ENCODE peak calls at places on chromosomes 7 and 10, in five cellular contexts. One of them, this sample, is unnamed.

GRCh38 chr7:21767300-21767900 is 178.3 kb downstream of the CDCA7L start:
- DNase-seq in HL-60: peak
- DNase-seq in heart left ventricle: peak
- DNase-seq in CD4-positive, CD25-positive, alpha-beta regulatory T cell: peak
- DNase-seq in astrocyte: peak
- DNase-seq in this sample: no peak

GRCh38 chr7:109901916-109902315 is 1189.0 kb upstream of the LRRN3 start:
- DNase-seq in HL-60: no peak
- DNase-seq in heart left ventricle: no peak
- DNase-seq in CD4-positive, CD25-positive, alpha-beta regulatory T cell: no peak
- DNase-seq in astrocyte: peak
- DNase-seq in this sample: no peak

GRCh38 chr10:30639946-30640786 is 10.6 kb upstream of the LYZL2 start:
- DNase-seq in HL-60: peak
- DNase-seq in heart left ventricle: no peak
- DNase-seq in CD4-positive, CD25-positive, alpha-beta regulatory T cell: peak
- DNase-seq in astrocyte: peak
- DNase-seq in this sample: no peak

GRCh38 chr10:5811387-5811821 is 1.8 kb downstream of the GDI2 start:
- DNase-seq in HL-60: no peak
- DNase-seq in heart left ventricle: no peak
- DNase-seq in CD4-positive, CD25-positive, alpha-beta regulatory T cell: peak
- DNase-seq in astrocyte: peak
- DNase-seq in this sample: no peak

GRCh38 chr7:19681596-19681995 is 27.2 kb downstream of the POLR1F start:
- DNase-seq in HL-60: no peak
- DNase-seq in heart left ventricle: no peak
- DNase-seq in CD4-positive, CD25-positive, alpha-beta regulatory T cell: no peak
- DNase-seq in astrocyte: no peak
- DNase-seq in this sample: no peak

GRCh38 chr7:112646787-112647186 is 143.4 kb downstream of the TMEM168 start:
- DNase-seq in HL-60: no peak
- DNase-seq in heart left ventricle: no peak
- DNase-seq in CD4-positive, CD25-positive, alpha-beta regulatory T cell: no peak
- DNase-seq in astrocyte: no peak
- DNase-seq in this sample: no peak

GRCh38 chr10:72277340-72277995 is 3.7 kb downstream of the DDIT4 start:
- DNase-seq in HL-60: no peak
- DNase-seq in heart left ventricle: no peak
- DNase-seq in CD4-positive, CD25-positive, alpha-beta regulatory T cell: no peak
- DNase-seq in astrocyte: no peak
- DNase-seq in this sample: no peak

GRCh38 chr7:128358233-128358632 is 3.3 kb downstream of the PRRT4 start:
- DNase-seq in HL-60: peak
- DNase-seq in heart left ventricle: no peak
- DNase-seq in CD4-positive, CD25-positive, alpha-beta regulatory T cell: no peak
- DNase-seq in astrocyte: no peak
- DNase-seq in this sample: no peak

GRCh38 chr10:34651381-34651780 is 163.7 kb downstream of the PARD3 start:
- DNase-seq in HL-60: no peak
- DNase-seq in heart left ventricle: no peak
- DNase-seq in CD4-positive, CD25-positive, alpha-beta regulatory T cell: no peak
- DNase-seq in astrocyte: no peak
- DNase-seq in this sample: no peak

GRCh38 chr10:14688606-14689005 is 86.1 kb downstream of the FAM107B start:
- DNase-seq in HL-60: no peak
- DNase-seq in heart left ventricle: peak
- DNase-seq in CD4-positive, CD25-positive, alpha-beta regulatory T cell: no peak
- DNase-seq in astrocyte: peak
- DNase-seq in this sample: no peak

GRCh38 chr7:17946591-17946990 is 6.3 kb upstream of the SNX13 start:
- DNase-seq in HL-60: no peak
- DNase-seq in heart left ventricle: no peak
- DNase-seq in CD4-positive, CD25-positive, alpha-beta regulatory T cell: peak
- DNase-seq in astrocyte: no peak
- DNase-seq in this sample: no peak

GRCh38 chr10:28595618-28596017 is 62.7 kb downstream of the WAC start:
- DNase-seq in HL-60: no peak
- DNase-seq in heart left ventricle: no peak
- DNase-seq in CD4-positive, CD25-positive, alpha-beta regulatory T cell: no peak
- DNase-seq in astrocyte: peak
- DNase-seq in this sample: no peak

GRCh38 chr10:79562135-79562756 is 2.0 kb upstream of the SFTPA2 start:
- DNase-seq in HL-60: peak
- DNase-seq in heart left ventricle: peak
- DNase-seq in CD4-positive, CD25-positive, alpha-beta regulatory T cell: peak
- DNase-seq in astrocyte: peak
- DNase-seq in this sample: peak

GRCh38 chr10:34641913-34642558 is 173.1 kb downstream of the PARD3 start:
- DNase-seq in HL-60: no peak
- DNase-seq in heart left ventricle: no peak
- DNase-seq in CD4-positive, CD25-positive, alpha-beta regulatory T cell: no peak
- DNase-seq in astrocyte: no peak
- DNase-seq in this sample: no peak

GRCh38 chr7:56028942-56029630 is 22.2 kb downstream of the PSPH start:
- DNase-seq in HL-60: no peak
- DNase-seq in heart left ventricle: no peak
- DNase-seq in CD4-positive, CD25-positive, alpha-beta regulatory T cell: no peak
- DNase-seq in astrocyte: peak
- DNase-seq in this sample: no peak

GRCh38 chr7:47783456-47784240 is 164.6 kb downstream of the PKD1L1 start:
- DNase-seq in HL-60: no peak
- DNase-seq in heart left ventricle: peak
- DNase-seq in CD4-positive, CD25-positive, alpha-beta regulatory T cell: no peak
- DNase-seq in astrocyte: peak
- DNase-seq in this sample: no peak

GRCh38 chr7:134823400-134823799 is 44.0 kb downstream of the CALD1 start:
- DNase-seq in HL-60: no peak
- DNase-seq in heart left ventricle: no peak
- DNase-seq in CD4-positive, CD25-positive, alpha-beta regulatory T cell: no peak
- DNase-seq in astrocyte: peak
- DNase-seq in this sample: no peak

GRCh38 chr10:48453451-48454301 is 147.2 kb downstream of the MAPK8 start:
- DNase-seq in HL-60: no peak
- DNase-seq in heart left ventricle: no peak
- DNase-seq in CD4-positive, CD25-positive, alpha-beta regulatory T cell: no peak
- DNase-seq in astrocyte: no peak
- DNase-seq in this sample: no peak

GRCh38 chr7:96589038-96589437 is 120.6 kb downstream of the SEM1 start:
- DNase-seq in HL-60: no peak
- DNase-seq in heart left ventricle: no peak
- DNase-seq in CD4-positive, CD25-positive, alpha-beta regulatory T cell: no peak
- DNase-seq in astrocyte: no peak
- DNase-seq in this sample: no peak

GRCh38 chr7:110486549-110486948 is 604.4 kb upstream of the LRRN3 start:
- DNase-seq in HL-60: no peak
- DNase-seq in heart left ventricle: no peak
- DNase-seq in CD4-positive, CD25-positive, alpha-beta regulatory T cell: no peak
- DNase-seq in astrocyte: no peak
- DNase-seq in this sample: no peak

GRCh38 chr7:28037220-28038010 is 143.2 kb downstream of the JAZF1 start:
- DNase-seq in HL-60: no peak
- DNase-seq in heart left ventricle: no peak
- DNase-seq in CD4-positive, CD25-positive, alpha-beta regulatory T cell: peak
- DNase-seq in astrocyte: peak
- DNase-seq in this sample: no peak

GRCh38 chr10:99172130-99172738 is 63.4 kb downstream of the HPSE2 start:
- DNase-seq in HL-60: peak
- DNase-seq in heart left ventricle: no peak
- DNase-seq in CD4-positive, CD25-positive, alpha-beta regulatory T cell: peak
- DNase-seq in astrocyte: no peak
- DNase-seq in this sample: no peak

GRCh38 chr7:42931447-42931833 is 534 bp downstream of the PSMA2 start:
- DNase-seq in HL-60: no peak
- DNase-seq in heart left ventricle: no peak
- DNase-seq in CD4-positive, CD25-positive, alpha-beta regulatory T cell: peak
- DNase-seq in astrocyte: no peak
- DNase-seq in this sample: no peak

GRCh38 chr7:137670521-137671064 is 176.2 kb downstream of the DGKI start:
- DNase-seq in HL-60: no peak
- DNase-seq in heart left ventricle: no peak
- DNase-seq in CD4-positive, CD25-positive, alpha-beta regulatory T cell: no peak
- DNase-seq in astrocyte: peak
- DNase-seq in this sample: no peak

GRCh38 chr10:93493162-93493561 is 3.2 kb upstream of the CEP55 start:
- DNase-seq in HL-60: no peak
- DNase-seq in heart left ventricle: no peak
- DNase-seq in CD4-positive, CD25-positive, alpha-beta regulatory T cell: no peak
- DNase-seq in astrocyte: no peak
- DNase-seq in this sample: no peak

GRCh38 chr7:86925221-86925620 is 134.2 kb downstream of the ELAPOR2 start:
- DNase-seq in HL-60: no peak
- DNase-seq in heart left ventricle: no peak
- DNase-seq in CD4-positive, CD25-positive, alpha-beta regulatory T cell: no peak
- DNase-seq in astrocyte: no peak
- DNase-seq in this sample: no peak

GRCh38 chr10:114100848-114101741 is 57.4 kb downstream of the ADRB1 start:
- DNase-seq in HL-60: no peak
- DNase-seq in heart left ventricle: peak
- DNase-seq in CD4-positive, CD25-positive, alpha-beta regulatory T cell: no peak
- DNase-seq in astrocyte: peak
- DNase-seq in this sample: no peak

DNA sequence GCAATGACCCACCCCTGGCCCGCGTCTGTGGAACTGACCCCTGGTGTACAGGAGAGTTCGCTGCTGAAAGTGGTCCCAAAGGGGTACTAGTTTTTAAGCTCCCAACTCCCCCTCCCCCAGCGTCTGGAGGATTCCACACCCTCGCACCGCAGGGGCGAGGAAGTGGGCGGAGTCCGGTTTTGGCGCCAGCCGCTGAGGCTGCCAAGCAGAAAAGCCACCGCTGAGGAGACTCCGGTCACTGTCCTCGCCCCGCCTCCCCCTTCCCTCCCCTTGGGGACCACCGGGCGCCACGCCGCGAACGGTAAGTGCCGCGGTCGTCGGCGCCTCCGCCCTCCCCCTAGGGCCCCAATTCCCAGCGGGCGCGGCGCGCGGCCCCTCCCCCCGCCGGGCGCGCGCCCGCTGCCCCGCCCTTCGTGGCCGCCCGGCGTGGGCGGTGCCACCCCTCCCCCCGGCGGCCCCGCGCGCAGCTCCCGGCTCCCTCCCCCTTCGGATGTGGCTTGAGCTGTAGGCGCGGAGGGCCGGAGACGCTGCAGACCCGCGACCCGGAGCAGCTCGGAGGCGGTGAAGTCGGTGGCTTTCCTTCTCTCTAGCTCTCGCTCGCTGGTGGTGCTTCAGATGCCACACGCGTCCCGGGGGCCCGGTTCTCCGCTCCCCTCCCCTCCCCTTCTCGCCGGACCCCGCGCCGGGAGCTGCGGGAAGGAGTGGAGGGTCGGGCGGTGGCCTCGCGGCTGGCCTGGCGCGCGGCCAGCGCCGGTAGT is at the start of gene CBX3:
- DNase-seq in HL-60: peak
- DNase-seq in heart left ventricle: peak
- DNase-seq in CD4-positive, CD25-positive, alpha-beta regulatory T cell: peak
- DNase-seq in astrocyte: peak
- DNase-seq in this sample: peak
- H3K4me3 ChIP-seq in HL-60: peak
- H3K4me3 ChIP-seq in heart left ventricle: peak
- H3K4me3 ChIP-seq in CD4-positive, CD25-positive, alpha-beta regulatory T cell: peak
- H3K4me3 ChIP-seq in astrocyte: peak
- H3K4me3 ChIP-seq in this sample: peak

GRCh38 chr7:143285454-143285756 is 647 bp downstream of the TMEM139 start:
- DNase-seq in HL-60: no peak
- DNase-seq in heart left ventricle: no peak
- DNase-seq in CD4-positive, CD25-positive, alpha-beta regulatory T cell: no peak
- DNase-seq in astrocyte: no peak
- DNase-seq in this sample: no peak
- H3K4me3 ChIP-seq in HL-60: no peak
- H3K4me3 ChIP-seq in heart left ventricle: peak
- H3K4me3 ChIP-seq in CD4-positive, CD25-positive, alpha-beta regulatory T cell: no peak
- H3K4me3 ChIP-seq in astrocyte: no peak
- H3K4me3 ChIP-seq in this sample: no peak

DNA sequence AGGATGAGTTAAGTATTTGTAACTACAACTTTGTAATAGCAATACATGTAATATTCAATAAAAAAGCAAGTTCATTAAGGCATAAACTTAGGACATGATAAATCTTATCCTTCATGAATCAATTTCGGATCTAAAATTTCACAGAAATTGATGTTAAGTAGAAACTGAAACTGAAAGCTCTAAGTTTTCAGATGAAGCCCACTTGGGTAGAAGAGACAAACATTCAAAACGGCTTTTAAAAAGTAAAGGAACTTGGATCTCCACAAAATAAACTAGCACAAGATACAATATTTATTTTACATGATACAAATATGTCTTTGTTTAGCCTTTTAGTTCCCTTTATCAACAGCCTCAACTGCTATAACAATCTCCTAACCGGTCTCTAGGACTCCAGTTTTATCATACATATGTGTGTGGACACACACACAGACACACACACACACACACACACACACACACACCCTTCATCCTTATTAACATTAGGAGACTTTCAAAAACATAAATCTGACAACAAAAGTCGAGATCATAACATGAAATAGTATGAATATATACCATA is 83.7 kb downstream of the USP6NL start:
- DNase-seq in HL-60: no peak
- DNase-seq in heart left ventricle: no peak
- DNase-seq in CD4-positive, CD25-positive, alpha-beta regulatory T cell: peak
- DNase-seq in astrocyte: no peak
- DNase-seq in this sample: no peak
- H3K4me3 ChIP-seq in HL-60: no peak
- H3K4me3 ChIP-seq in heart left ventricle: no peak
- H3K4me3 ChIP-seq in CD4-positive, CD25-positive, alpha-beta regulatory T cell: peak
- H3K4me3 ChIP-seq in astrocyte: no peak
- H3K4me3 ChIP-seq in this sample: no peak

GRCh38 chr7:102914585-102914984 is 1.8 kb downstream of the LRRC17 start:
- DNase-seq in HL-60: no peak
- DNase-seq in heart left ventricle: peak
- DNase-seq in CD4-positive, CD25-positive, alpha-beta regulatory T cell: no peak
- DNase-seq in astrocyte: peak
- DNase-seq in this sample: no peak

GRCh38 chr7:102916881-102917280 is 4.1 kb downstream of the LRRC17 start:
- DNase-seq in HL-60: no peak
- DNase-seq in heart left ventricle: no peak
- DNase-seq in CD4-positive, CD25-positive, alpha-beta regulatory T cell: no peak
- DNase-seq in astrocyte: peak
- DNase-seq in this sample: no peak

GRCh38 chr7:102917436-102918353 is 4.9 kb downstream of the LRRC17 start:
- DNase-seq in HL-60: no peak
- DNase-seq in heart left ventricle: no peak
- DNase-seq in CD4-positive, CD25-positive, alpha-beta regulatory T cell: no peak
- DNase-seq in astrocyte: no peak
- DNase-seq in this sample: no peak

GRCh38 chr7:102916426-102916825 is 3.6 kb downstream of the LRRC17 start:
- DNase-seq in HL-60: no peak
- DNase-seq in heart left ventricle: no peak
- DNase-seq in CD4-positive, CD25-positive, alpha-beta regulatory T cell: no peak
- DNase-seq in astrocyte: peak
- DNase-seq in this sample: no peak

DNA sequence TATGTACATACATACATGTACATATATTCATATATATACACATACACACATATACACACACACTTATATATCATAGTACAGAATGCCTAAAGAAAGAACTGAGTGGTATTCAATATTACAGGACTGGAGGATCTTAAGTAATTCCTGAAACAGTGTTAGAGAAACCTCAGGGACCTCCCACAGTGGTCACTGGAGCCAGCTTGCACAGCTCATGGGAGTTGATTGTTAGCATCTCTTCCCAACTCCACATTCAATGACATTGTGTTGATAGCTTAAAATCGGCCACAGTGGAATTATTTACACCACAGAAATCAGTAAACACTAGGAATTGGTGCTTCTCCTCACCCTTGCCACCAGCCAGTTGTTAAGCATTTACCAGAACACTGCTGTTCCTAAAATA is 6.1 kb downstream of the LRRC17 start:
- DNase-seq in HL-60: no peak
- DNase-seq in heart left ventricle: no peak
- DNase-seq in CD4-positive, CD25-positive, alpha-beta regulatory T cell: no peak
- DNase-seq in astrocyte: no peak
- DNase-seq in this sample: no peak
- H3K4me3 ChIP-seq in HL-60: no peak
- H3K4me3 ChIP-seq in heart left ventricle: no peak
- H3K4me3 ChIP-seq in CD4-positive, CD25-positive, alpha-beta regulatory T cell: no peak
- H3K4me3 ChIP-seq in astrocyte: no peak
- H3K4me3 ChIP-seq in this sample: no peak

This sample was measured in effector memory CD4-positive, alpha-beta T cell.